ENCODE peak calls at places on chromosomes 5 and 9, in five cellular contexts. B is GM23338, U is HCT116, M is HL-60, P is HepG2. C is an unnamed sample.

GRCh38 chr5:15440434-15440833 is 59.5 kb upstream of the FBXL7 start:
- DNase-seq in B (peak; percentile 37), U (no peak), M (no peak), P (no peak), C (no peak)

GRCh38 chr5:125006011-125006685 is 259.7 kb upstream of the ZNF608 start:
- DNase-seq in P (no peak), U (no peak), M (no peak), B (peak; percentile 53), C (no peak)

GRCh38 chr9:38008168-38009034 is 60.6 kb downstream of the SHB start:
- DNase-seq in B (no peak), M (peak; percentile 62), P (peak; percentile 76), U (peak; percentile 82), C (peak; percentile 78)

GRCh38 chr5:90598300-90598699 is 39.7 kb downstream of the ADGRV1 start:
- DNase-seq in B (peak; percentile 25), M (no peak), P (no peak), U (no peak), C (no peak)

GRCh38 chr5:143887302-143887638 is 75.3 kb downstream of the HMHB1 start:
- DNase-seq in U (no peak), B (no peak), M (peak; percentile 4), P (no peak), C (no peak)

GRCh38 chr9:127561491-127562270 is 50.4 kb upstream of the STXBP1 start:
- DNase-seq in B (peak; percentile 41), P (no peak), M (peak; percentile 52), U (peak; percentile 97), C (peak; percentile 93)

GRCh38 chr9:4077499-4078102 is 222.3 kb downstream of the GLIS3 start:
- DNase-seq in M (peak; percentile 66), B (peak; percentile 86), P (peak; percentile 10), U (peak; percentile 48), C (peak; percentile 1)

GRCh38 chr5:116766470-116766947 is 191.9 kb upstream of the SEMA6A start:
- DNase-seq in M (peak; percentile 1), B (no peak), P (peak; percentile 86), U (peak; percentile 69), C (peak; percentile 42)

GRCh38 chr5:72394688-72395087 is 74.5 kb downstream of the PTCD2 start:
- DNase-seq in P (no peak), M (peak; percentile 1), U (no peak), B (peak; percentile 28), C (peak; percentile 30)

GRCh38 chr5:84494453-84494852 is 109.8 kb upstream of the EDIL3 start:
- DNase-seq in B (no peak), U (no peak), M (no peak), P (no peak), C (no peak)

GRCh38 chr9:76401580-76402354 is 7.5 kb upstream of the RFK start:
- DNase-seq in U (no peak), B (no peak), M (no peak), P (peak; percentile 91), C (no peak)

DNA sequence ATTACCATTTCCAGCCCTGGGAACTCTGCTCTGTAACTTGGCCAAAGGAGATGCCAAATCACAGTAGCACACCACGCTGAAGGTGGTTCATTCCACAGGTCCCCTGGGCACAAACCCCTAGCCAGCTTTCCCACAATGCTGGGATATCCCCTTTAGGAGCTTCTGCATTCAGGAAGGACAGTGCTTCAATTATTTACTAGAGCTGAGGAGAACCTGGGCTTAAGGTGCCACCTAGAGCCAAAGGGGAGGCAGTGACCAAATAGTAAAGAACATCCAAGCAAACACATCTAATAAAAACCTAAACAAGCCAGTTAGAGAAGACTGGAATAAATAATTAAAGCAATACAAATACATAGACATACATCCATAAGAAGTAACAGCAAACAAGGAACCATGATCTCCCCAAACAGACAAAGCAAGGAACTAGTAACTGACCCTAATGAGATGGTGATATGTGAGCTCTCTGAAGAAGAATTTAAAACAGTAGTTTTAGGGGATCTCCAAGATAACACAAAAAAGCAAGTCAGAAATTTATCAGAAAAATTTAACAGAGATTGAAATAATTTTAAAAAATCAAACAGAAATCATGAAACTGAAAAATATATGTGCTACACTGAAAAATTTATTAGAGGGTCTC is 14.6 kb downstream of the KIF4B start:
- DNase-seq in M (no peak), P (peak; percentile 52), B (peak; percentile 75), U (peak; percentile 27), C (no peak)
- TF ChIP-seq CTCF in M (no peak), P (peak; percentile 80), B (peak; percentile 75), U (peak; percentile 56), C (peak; percentile 52)

DNA sequence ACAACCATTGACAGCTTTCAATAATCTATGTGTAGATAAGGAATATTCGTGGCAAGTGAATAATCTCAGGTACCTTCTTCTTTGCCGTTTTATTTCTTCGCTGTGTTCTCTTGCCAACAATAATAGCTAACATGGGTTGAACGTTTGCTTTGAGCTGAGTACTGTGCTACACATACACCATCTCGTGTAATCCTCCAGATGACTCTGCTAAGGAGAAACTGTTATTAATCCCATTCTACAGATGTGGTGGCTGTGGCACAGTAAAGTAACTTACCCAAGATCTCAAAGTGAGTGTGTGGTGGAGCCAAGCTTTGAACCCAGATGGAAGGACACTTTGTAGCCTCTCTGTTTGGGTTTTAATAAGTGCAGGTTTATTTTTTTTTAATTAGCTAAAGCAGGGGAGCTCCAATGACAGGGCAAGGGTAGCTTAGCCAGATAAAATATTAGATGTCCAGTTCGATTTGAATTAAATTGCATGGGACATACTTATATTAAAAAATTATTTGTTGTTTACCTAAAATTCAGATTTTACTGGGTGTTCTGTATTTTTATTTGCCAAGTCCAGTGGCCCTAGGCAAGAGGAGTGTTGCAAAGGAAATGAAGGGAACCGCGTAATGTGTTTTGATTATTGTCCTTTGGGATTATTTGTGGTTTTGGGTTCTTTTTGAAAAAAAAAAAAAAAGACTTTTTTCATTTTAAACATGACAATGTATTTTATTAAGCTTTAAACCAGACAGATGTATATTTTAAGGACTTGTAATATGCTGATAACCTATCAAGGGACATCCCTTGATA is 179.5 kb downstream of the C9orf152 start:
- DNase-seq in B (no peak), M (no peak), P (no peak), U (no peak), C (no peak)
- H3K27me3 ChIP-seq in B (no peaks in the 10 kb centered on the region), M (no peaks in the 10 kb centered on the region), P (no peaks in the 10 kb centered on the region), U (no peaks in the 10 kb centered on the region), C (no peaks in the 10 kb centered on the region)

DNA sequence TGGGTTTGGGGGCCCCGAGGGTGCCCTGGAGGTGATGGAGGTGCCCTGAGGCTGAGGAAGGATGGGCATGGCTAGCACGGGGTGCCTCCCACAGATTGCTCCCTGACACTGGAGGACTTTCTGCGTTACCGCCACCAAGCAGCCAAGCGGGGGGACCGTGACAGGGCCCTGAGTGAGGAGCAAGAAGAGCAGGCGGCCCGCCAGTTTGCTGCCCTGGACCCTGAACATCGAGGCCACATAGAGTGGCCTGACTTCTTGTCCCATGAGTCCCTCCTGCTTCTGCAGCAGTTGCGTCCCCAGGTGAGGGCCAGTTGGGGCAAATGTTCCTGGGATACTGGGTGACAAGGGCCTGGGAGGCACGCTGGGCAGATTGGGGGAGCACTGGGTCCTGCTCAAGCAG is 13.1 kb upstream of the DNAJB5 start:
- DNase-seq in B (no peak), M (no peak), U (no peak), P (no peak), C (no peak)
- TF ChIP-seq REST in B (no peak), M (no peak), U (no peak), P (no peak), C (no peak)

GRCh38 chr9:459491-460444 is 245.1 kb downstream of the DOCK8 start:
- DNase-seq in U (no peak), M (no peak), P (no peak), B (peak; percentile 11), C (no peak)
- TF ChIP-seq CTCF in U (no peak), M (no peak), P (no peak), B (peak; percentile 21), C (no peak)

GRCh38 chr9:123378028-123378427 is 22.0 kb downstream of the CRB2 start:
- DNase-seq in U (no peak), M (no peak), P (no peak), B (no peak), C (no peak)

GRCh38 chr9:123376218-123377071 is 20.4 kb downstream of the CRB2 start:
- DNase-seq in U (no peak), P (no peak), M (no peak), B (no peak), C (no peak)

GRCh38 chr9:123378956-123379660 is 23.1 kb downstream of the CRB2 start:
- DNase-seq in P (no peak), U (no peak), B (no peak), M (no peak), C (no peak)

GRCh38 chr9:123375725-123376132 is 19.7 kb downstream of the CRB2 start:
- DNase-seq in U (no peak), M (peak; percentile 39), P (peak; percentile 37), B (no peak), C (no peak)

DNA sequence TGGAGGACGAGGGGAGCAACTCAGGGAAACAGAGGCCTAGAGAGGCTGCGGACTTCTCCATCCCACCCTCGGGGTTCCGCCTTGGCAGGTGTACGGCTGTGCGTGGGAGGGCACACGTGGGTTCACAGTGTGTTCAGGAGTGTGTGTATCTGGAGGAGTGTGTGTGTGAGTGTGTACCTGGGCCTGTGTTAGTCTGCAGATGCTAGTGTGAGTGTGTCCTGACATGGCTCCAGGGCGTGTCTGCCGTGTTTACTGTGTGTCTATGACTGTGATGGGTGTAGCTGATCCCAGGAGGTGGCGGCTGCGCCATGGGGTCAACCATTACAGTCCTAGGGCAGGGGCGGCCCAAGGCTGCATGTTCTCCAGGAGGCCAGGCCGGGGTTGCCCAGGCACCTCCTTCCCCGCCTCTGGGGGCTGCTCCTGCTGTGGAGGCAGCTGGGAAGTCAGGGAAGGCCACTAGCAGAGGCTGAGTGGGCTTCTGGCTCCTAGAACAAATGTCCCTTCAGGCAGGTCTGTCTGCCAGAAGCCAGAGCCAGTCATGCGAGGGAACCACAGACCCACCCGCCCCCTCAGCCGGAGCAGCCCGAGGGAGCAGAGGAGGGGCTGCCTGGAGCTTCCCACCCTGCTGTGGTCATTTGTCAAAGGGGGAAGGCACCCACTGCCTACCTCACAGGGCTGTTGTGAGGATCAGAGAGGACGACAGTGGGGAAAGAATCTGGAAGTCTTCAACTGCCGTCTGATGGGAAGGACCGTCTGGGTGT is 21.4 kb downstream of the CRB2 start:
- DNase-seq in P (no peak), M (no peak), B (no peak), U (no peak), C (no peak)
- H3K27me3 ChIP-seq in P (peaks cover under 1% of the 10 kb centered on the region), M (peaks cover 27% of the 10 kb centered on the region), B (peaks cover 23% of the 10 kb centered on the region), U (no peaks in the 10 kb centered on the region), C (no peaks in the 10 kb centered on the region)

DNA sequence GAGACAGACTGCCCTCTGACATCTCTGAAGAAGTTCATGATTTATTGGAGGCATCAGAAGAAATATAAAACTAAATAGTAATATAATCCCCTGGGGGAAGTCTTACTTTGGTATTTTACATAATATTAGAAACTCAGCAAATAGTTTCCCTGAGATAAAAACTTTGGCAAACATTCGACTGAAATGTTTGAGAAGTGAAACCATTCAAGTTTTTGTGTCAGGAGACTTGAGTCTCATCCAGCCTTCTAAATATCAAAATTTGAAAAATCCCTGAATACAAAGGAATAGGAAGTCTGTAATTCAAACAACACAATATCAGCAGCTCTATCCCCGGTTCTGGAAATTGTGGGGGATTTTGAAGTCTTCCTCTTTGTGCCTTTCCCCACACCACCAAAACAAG is 250.4 kb downstream of the ZSWIM6 start:
- DNase-seq in P (no peak), B (no peak), M (no peak), U (no peak), C (no peak)
- TF ChIP-seq REST in P (no peak), B (no peak), M (no peak), U (no peak), C (no peak)

GRCh38 chr5:132556511-132557424 is at the start of gene RAD50:
- DNase-seq in U (peak; percentile 91), B (peak; percentile 93), M (peak; percentile 93), P (peak; percentile 85), C (peak; percentile 91)
- TF ChIP-seq CTCF in U (no peak), B (no peak), M (no peak), P (no peak), C (no peak)

C was measured in Panc1.